ENCODE peak calls at places on chromosomes 2 and 18, in eight cellular contexts. K is HCT116, Q is hepatocyte, T is GM23338, H is neural progenitor cell, R is SK-N-SH, V is MM.1S, B is PC-3. S is an unnamed sample.

GRCh38 chr2:46379213-46380037 is 82.2 kb downstream of the EPAS1 start:
- DNase-seq in K (no peak), Q (peak; percentile 57), T (no peak), H (no peak), R (no peak), V (no peak), B (no peak), S (no peak)

GRCh38 chr2:211033765-211034164 is 477.4 kb downstream of the CPS1 start:
- DNase-seq in K (peak; percentile 12), Q (peak; percentile 20), T (peak; percentile 70), H (peak; percentile 47), R (peak; percentile 6), V (peak; percentile 25), B (peak; percentile 60), S (peak; percentile 15)

GRCh38 chr2:48400553-48401179 is 129.3 kb upstream of the STON1 start:
- DNase-seq in K (no peak), Q (no peak), T (no peak), H (peak; percentile 11), R (no peak), V (no peak), B (no peak), S (no peak)

GRCh38 chr2:60337142-60337497 is 216.3 kb downstream of the BCL11A start:
- DNase-seq in K (no peak), Q (no peak), T (peak; percentile 67), H (peak; percentile 52), R (no peak), V (no peak), B (peak; percentile 7), S (no peak)

GRCh38 chr2:262117-262516 is 1.7 kb downstream of the SH3YL1 start:
- DNase-seq in K (no peak), Q (no peak), T (no peak), H (no peak), R (no peak), V (no peak), B (no peak), S (no peak)

GRCh38 chr2:164948540-164948939 is 6.8 kb downstream of the SLC38A11 start:
- DNase-seq in K (no peak), Q (no peak), T (no peak), H (no peak), R (no peak), V (no peak), B (no peak), S (no peak)

GRCh38 chr2:10985901-10986535 is 74.3 kb downstream of the KCNF1 start:
- DNase-seq in K (no peak), Q (no peak), T (no peak), H (no peak), R (no peak), V (no peak), B (no peak), S (no peak)

GRCh38 chr2:128438586-128438985 is 119.9 kb upstream of the HS6ST1 start:
- DNase-seq in K (no peak), Q (no peak), T (no peak), H (no peak), R (no peak), V (no peak), B (no peak), S (no peak)

GRCh38 chr2:154425999-154426398 is 272.5 kb upstream of the KCNJ3 start:
- DNase-seq in K (no peak), Q (peak; percentile 6), T (no peak), H (no peak), R (peak; percentile 11), V (no peak), B (no peak), S (no peak)

DNA sequence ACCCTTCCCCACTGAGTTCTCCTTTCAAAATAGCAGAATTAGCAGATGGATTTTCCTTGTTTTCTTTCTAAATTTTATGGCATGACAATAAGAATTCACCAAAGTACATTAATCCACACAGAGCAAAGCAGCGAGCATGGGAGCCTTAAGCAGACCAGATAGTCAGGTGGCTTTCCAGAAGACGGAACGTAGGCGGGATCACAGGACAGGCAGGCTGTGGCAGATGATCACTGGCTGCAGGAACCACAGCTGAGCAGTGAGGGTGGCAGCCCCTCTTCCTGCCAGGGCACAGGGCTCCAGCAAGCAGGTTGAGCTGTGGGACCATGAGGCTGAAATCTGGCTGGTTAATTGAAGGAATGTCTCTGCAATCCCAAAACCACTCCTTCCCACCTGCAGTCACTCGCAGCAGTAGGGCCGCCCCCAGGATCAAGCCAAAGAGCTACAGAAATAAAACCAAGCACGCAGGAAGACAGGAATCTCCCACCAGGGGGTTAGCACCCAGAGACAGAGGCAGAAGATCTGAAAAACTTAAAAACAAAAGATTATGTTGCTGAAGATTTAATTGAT is 259.9 kb downstream of the EIPR1 start:
- DNase-seq in K (no peak), Q (no peak), T (peak; percentile 35), H (peak; percentile 15), R (no peak), V (no peak), B (no peak), S (no peak)
- H2AFZ ChIP-seq in K (no peak overlapping the region), Q (no peak overlapping the region), T (peak overlapping the region; percentile 59), H (peak overlapping the region; percentile 71), R (no peak overlapping the region), V (no peak overlapping the region), B (no peak overlapping the region), S (no peak overlapping the region)

DNA sequence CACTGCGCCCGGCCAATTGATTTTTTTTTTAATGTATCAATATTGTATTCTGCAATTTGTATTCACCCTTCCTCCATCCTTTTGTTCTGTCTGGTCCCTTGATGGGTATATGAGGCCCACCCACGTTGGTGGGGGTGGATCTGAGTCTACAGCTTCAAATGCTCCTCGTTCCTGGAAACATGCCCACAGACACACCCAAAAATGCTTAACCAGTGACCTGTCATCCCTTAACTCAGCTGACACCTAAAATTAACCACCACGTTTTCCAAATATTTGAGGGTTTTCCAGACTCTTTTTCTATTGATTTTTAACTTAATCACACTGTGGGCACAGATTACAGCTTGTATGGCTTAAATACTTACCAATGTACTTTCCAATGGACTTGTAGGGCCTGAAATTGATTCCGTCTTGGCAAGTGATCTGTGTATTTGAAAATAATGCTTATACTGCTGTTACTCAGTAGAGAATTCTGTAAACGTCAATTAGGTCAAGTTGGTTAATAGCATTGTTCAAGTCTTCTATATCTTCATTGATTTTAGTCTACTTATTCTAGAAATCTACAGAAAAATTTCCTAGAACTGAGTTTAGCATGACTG is 34.4 kb upstream of the CYP27C1 start:
- DNase-seq in K (no peak), Q (no peak), T (no peak), H (no peak), R (no peak), V (no peak), B (peak; percentile 55), S (peak; percentile 30)
- TF ChIP-seq EZH2phosphoT487 in K (no peak), Q (no peak), T (no peak), H (no peak), R (no peak), V (no peak), B (no peak), S (no peak)

GRCh38 chr18:59085126-59085794 is 54.4 kb upstream of the SEC11C start:
- DNase-seq in K (no peak), Q (no peak), T (no peak), H (no peak), R (no peak), V (peak; percentile 74), B (no peak), S (no peak)
- H2AFZ ChIP-seq in K (no peak overlapping the region), Q (no peak overlapping the region), T (peak overlapping the region; percentile 86), H (no peak overlapping the region), R (peak overlapping the region; percentile 56), V (peak overlapping the region; percentile 16), B (no peak overlapping the region), S (no peak overlapping the region)

DNA sequence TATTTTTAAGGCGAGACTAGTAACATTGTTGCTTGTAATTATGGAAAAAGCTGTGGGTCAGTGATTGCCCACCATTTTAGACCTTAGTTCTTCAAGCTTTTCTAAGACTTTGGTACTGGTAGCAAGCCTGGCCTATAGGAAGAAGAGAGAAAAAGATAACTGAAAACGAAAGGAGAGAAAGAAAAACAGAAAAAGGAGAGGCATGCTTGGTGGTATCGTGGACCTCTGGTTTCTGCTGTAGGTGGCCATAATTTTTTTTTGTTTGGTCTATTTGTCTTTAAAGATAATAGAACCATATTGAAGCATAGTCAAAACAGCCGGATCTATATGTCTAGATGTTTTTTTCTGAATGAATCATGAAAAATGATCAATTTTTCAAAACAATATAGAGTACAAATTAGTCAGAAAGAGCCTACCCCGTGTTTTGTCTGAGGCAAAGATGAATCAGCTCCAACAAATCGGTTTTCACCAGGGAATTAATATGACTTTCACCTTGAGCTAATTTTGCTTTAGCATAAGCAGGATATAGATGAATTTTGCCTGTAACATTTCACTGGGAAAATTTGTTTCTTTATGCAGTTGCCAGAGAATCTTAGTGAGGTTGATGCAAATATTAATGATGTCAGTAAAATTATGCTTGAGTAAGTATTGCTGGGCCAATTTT is 45.7 kb downstream of the CCDC85A start:
- DNase-seq in K (no peak), Q (no peak), T (no peak), H (no peak), R (no peak), V (no peak), B (peak; percentile 25), S (peak; percentile 28)
- TF ChIP-seq EZH2phosphoT487 in K (no peak), Q (no peak), T (no peak), H (no peak), R (no peak), V (no peak), B (no peak), S (no peak)

DNA sequence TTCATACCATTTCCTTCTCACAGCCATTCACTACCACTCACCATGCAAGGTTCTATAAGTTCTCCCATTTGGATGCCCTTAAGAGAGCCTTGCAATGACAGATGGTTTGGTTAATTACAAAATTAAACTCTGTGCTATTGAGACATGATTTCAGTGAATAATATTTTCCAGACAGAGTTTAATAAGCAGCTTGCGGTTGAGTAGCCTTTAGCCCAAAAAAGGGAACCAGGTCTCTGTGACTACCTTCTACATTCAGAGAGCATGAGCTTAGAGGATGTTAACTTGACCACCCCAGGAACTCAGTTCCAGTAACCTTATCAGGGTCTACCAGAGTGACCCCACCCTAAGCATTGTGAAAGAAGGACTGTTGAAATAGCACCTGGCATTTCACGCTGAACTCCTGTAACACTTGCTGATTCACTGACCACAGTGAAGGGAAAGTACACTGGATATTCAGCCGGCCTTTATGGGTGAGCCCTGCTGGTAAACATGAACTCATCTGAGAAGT is 1173.1 kb upstream of the ZEB2 start:
- DNase-seq in K (no peak), Q (peak; percentile 52), T (no peak), H (no peak), R (no peak), V (no peak), B (peak; percentile 94), S (peak; percentile 90)
- H2AFZ ChIP-seq in K (peak overlapping the region; percentile 47), Q (no peak overlapping the region), T (no peak overlapping the region), H (no peak overlapping the region), R (no peak overlapping the region), V (no peak overlapping the region), B (no peak overlapping the region), S (no peak overlapping the region)

DNA sequence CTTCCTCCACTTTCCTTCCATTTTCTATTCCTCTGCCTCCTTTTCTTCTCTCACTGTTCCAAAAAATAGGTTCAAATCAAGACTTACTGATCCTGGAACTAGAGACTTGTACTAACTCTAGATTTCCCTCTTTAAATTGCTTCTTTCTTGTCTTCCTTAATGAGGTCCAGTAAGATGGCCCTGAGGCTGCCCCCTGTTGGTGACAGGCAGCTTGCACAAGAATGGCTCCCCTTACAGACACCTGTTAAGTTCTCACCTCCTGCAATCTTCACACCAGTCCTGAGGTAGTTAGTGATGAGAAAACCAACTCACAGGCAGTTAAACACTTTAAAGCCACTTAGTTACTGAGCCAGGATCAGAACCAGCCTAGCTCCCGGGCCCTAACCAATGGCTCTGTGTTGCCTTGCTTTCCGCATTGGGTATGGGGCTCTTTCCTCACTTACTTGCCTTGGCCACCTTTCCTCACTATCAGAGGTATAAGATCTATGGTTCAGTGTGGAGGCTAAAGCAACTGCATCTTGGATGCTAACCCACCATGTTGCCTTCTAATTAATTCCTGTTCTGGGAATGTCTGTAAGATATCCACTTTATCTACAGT is 130.6 kb downstream of the AKAIN1 start:
- DNase-seq in K (no peak), Q (peak; percentile 18), T (peak; percentile 80), H (peak; percentile 51), R (peak; percentile 4), V (no peak), B (no peak), S (no peak)
- TF ChIP-seq EZH2phosphoT487 in K (no peak), Q (no peak), T (no peak), H (no peak), R (no peak), V (no peak), B (no peak), S (no peak)